ENCODE peak calls at places on chromosomes 1 and 21, in five cellular contexts. One of them, this sample, is unnamed.

GRCh38 chr1:241640867-241641542 is 836 bp upstream of the CHML start:
- DNase-seq in endothelial cell: no peak
- DNase-seq in neural crest cell: no peak
- DNase-seq in AG09319: no peak
- DNase-seq in DMS153: no peak
- DNase-seq in this sample: no peak

GRCh38 chr1:38455829-38456563 is 403.6 kb downstream of the RRAGC start:
- DNase-seq in endothelial cell: no peak
- DNase-seq in neural crest cell: no peak
- DNase-seq in AG09319: no peak
- DNase-seq in DMS153: no peak
- DNase-seq in this sample: no peak

GRCh38 chr1:233143266-233143665 is 152.3 kb downstream of the PCNX2 start:
- DNase-seq in endothelial cell: no peak
- DNase-seq in neural crest cell: no peak
- DNase-seq in AG09319: no peak
- DNase-seq in DMS153: no peak
- DNase-seq in this sample: no peak

GRCh38 chr1:53120659-53121058 is 21.8 kb downstream of the SLC1A7 start:
- DNase-seq in endothelial cell: no peak
- DNase-seq in neural crest cell: no peak
- DNase-seq in AG09319: no peak
- DNase-seq in DMS153: no peak
- DNase-seq in this sample: no peak

GRCh38 chr1:99268021-99268420 is 3.7 kb downstream of the PLPPR4 start:
- DNase-seq in endothelial cell: no peak
- DNase-seq in neural crest cell: no peak
- DNase-seq in AG09319: no peak
- DNase-seq in DMS153: no peak
- DNase-seq in this sample: no peak

GRCh38 chr1:85611390-85611789 is 30.8 kb downstream of the CCN1 start:
- DNase-seq in endothelial cell: no peak
- DNase-seq in neural crest cell: no peak
- DNase-seq in AG09319: peak
- DNase-seq in DMS153: no peak
- DNase-seq in this sample: no peak

GRCh38 chr1:11320153-11320936 is 47.3 kb downstream of the UBIAD1 start:
- DNase-seq in endothelial cell: peak
- DNase-seq in neural crest cell: peak
- DNase-seq in AG09319: no peak
- DNase-seq in DMS153: no peak
- DNase-seq in this sample: peak

GRCh38 chr1:93963585-93963984 is 54.4 kb upstream of the GCLM start:
- DNase-seq in endothelial cell: no peak
- DNase-seq in neural crest cell: no peak
- DNase-seq in AG09319: no peak
- DNase-seq in DMS153: no peak
- DNase-seq in this sample: no peak

GRCh38 chr1:40902634-40902897 is 40.4 kb upstream of the CITED4 start:
- DNase-seq in endothelial cell: no peak
- DNase-seq in neural crest cell: no peak
- DNase-seq in AG09319: no peak
- DNase-seq in DMS153: no peak
- DNase-seq in this sample: no peak

GRCh38 chr1:16139473-16139962 is 16.4 kb downstream of the EPHA2 start:
- DNase-seq in endothelial cell: no peak
- DNase-seq in neural crest cell: no peak
- DNase-seq in AG09319: no peak
- DNase-seq in DMS153: no peak
- DNase-seq in this sample: no peak

GRCh38 chr1:23290811-23291565 is 53.1 kb downstream of the HNRNPR start:
- DNase-seq in endothelial cell: no peak
- DNase-seq in neural crest cell: no peak
- DNase-seq in AG09319: no peak
- DNase-seq in DMS153: no peak
- DNase-seq in this sample: no peak

GRCh38 chr21:36541721-36542139 is 61.8 kb upstream of the CLDN14 start:
- DNase-seq in endothelial cell: no peak
- DNase-seq in neural crest cell: no peak
- DNase-seq in AG09319: no peak
- DNase-seq in DMS153: no peak
- DNase-seq in this sample: no peak

GRCh38 chr1:59367269-59368006 is 70.5 kb downstream of the FGGY start:
- DNase-seq in endothelial cell: no peak
- DNase-seq in neural crest cell: no peak
- DNase-seq in AG09319: peak
- DNase-seq in DMS153: no peak
- DNase-seq in this sample: no peak

This sample was measured in stimulated activated CD4-positive, alpha-beta T cell treated with anti-CD3 and anti-CD28 coated beads, Interleukin-4, amount 100 ng/mL, for 4 hours.